ENCODE peak calls at places on chromosomes 13 and 19, in ten cellular contexts. L is lower lobe of right lung; B is lung; V is omental fat pad; N is CD8-positive, alpha-beta T cell; F is progenitor cell of endocrine pancreas; U is thoracic aorta; G is bronchial epithelial cell; M is upper lobe of right lung; Z is osteocyte. T is an unnamed sample.

GRCh38 chr13:100523994-100524393 is 64.6 kb downstream of the GGACT start:
- DNase-seq in L (no peak), B (no peak), V (no peak), N (no peak), F (no peak), U (no peak), G (no peak), M (no peak), Z (peak), T (no peak)

GRCh38 chr19:10724573-10725071 is 6.7 kb downstream of the DNM2 start:
- DNase-seq in L (no peak), B (no peak), V (no peak), N (no peak), F (no peak), U (no peak), G (no peak), M (no peak), Z (no peak), T (no peak)

GRCh38 chr19:56567274-56568120 is at the start of gene ZNF470:
- DNase-seq in L (peak), B (peak), V (peak), N (peak), F (peak), U (peak), G (peak), M (peak), Z (peak), T (peak)

GRCh38 chr19:51439021-51439465 is 19.2 kb downstream of the SIGLEC8 start:
- DNase-seq in L (no peak), B (no peak), V (no peak), N (peak), F (no peak), U (no peak), G (peak), M (peak), Z (no peak), T (no peak)

GRCh38 chr13:106588367-106588766 is 20.4 kb upstream of the ARGLU1 start:
- DNase-seq in L (no peak), B (no peak), V (no peak), N (no peak), F (no peak), U (no peak), G (no peak), M (no peak), Z (no peak), T (no peak)

GRCh38 chr13:52125547-52125946 is 3.3 kb downstream of the NEK5 start:
- DNase-seq in L (no peak), B (no peak), V (no peak), N (no peak), F (no peak), U (no peak), G (no peak), M (no peak), Z (no peak), T (no peak)

GRCh38 chr13:106700007-106700950 is 132.3 kb upstream of the ARGLU1 start:
- DNase-seq in L (no peak), B (no peak), V (no peak), N (no peak), F (no peak), U (no peak), G (no peak), M (no peak), Z (no peak), T (no peak)

GRCh38 chr13:20127563-20128458 is 33.0 kb downstream of the GJA3 start:
- DNase-seq in L (peak), B (peak), V (peak), N (peak), F (peak), U (no peak), G (no peak), M (peak), Z (no peak), T (peak)

GRCh38 chr13:30713133-30713532 is 22.2 kb upstream of the ALOX5AP start:
- DNase-seq in L (peak), B (peak), V (no peak), N (no peak), F (no peak), U (no peak), G (peak), M (no peak), Z (no peak), T (no peak)

GRCh38 chr13:23372264-23372905 is 61.1 kb downstream of the SACS start:
- DNase-seq in L (no peak), B (no peak), V (no peak), N (no peak), F (no peak), U (no peak), G (no peak), M (no peak), Z (peak), T (peak)

GRCh38 chr13:24802074-24802473 is 38.1 kb downstream of the RNF17 start:
- DNase-seq in L (no peak), B (no peak), V (no peak), N (no peak), F (no peak), U (no peak), G (peak), M (no peak), Z (no peak), T (no peak)

GRCh38 chr19:52171321-52172169 is at the start of gene ZNF836:
- DNase-seq in L (peak), B (peak), V (peak), N (peak), F (peak), U (peak), G (peak), M (peak), Z (peak), T (peak)

GRCh38 chr19:926595-927043 is 784 bp downstream of the ARID3A start:
- DNase-seq in L (peak), B (no peak), V (no peak), N (no peak), F (no peak), U (no peak), G (no peak), M (peak), Z (no peak), T (no peak)

GRCh38 chr13:108352599-108352998 is 83.1 kb downstream of the TNFSF13B start:
- DNase-seq in L (no peak), B (no peak), V (no peak), N (no peak), F (no peak), U (no peak), G (no peak), M (no peak), Z (no peak), T (no peak)

GRCh38 chr19:38387550-38388309 is at the start of gene GGN:
- DNase-seq in L (peak), B (peak), V (peak), N (peak), F (peak), U (peak), G (peak), M (peak), Z (peak), T (peak)

GRCh38 chr19:39390460-39390758 is 497 bp downstream of the PAF1 start:
- DNase-seq in L (no peak), B (peak), V (no peak), N (peak), F (no peak), U (no peak), G (peak), M (no peak), Z (no peak), T (peak)

GRCh38 chr19:40739871-40740703 is 10.2 kb downstream of the ACTMAP start:
- DNase-seq in L (no peak), B (no peak), V (no peak), N (no peak), F (no peak), U (no peak), G (no peak), M (peak), Z (no peak), T (no peak)

GRCh38 chr19:12647490-12648071 is 19.0 kb downstream of the MAN2B1 start:
- DNase-seq in L (peak), B (peak), V (peak), N (no peak), F (no peak), U (no peak), G (peak), M (peak), Z (no peak), T (no peak)

GRCh38 chr19:57192064-57192395 is 730 bp downstream of the ZNF264 start:
- DNase-seq in L (no peak), B (no peak), V (no peak), N (no peak), F (no peak), U (no peak), G (no peak), M (no peak), Z (no peak), T (no peak)

GRCh38 chr19:34269968-34270621 is 15.7 kb downstream of the GARRE1 start:
- DNase-seq in L (peak), B (peak), V (no peak), N (peak), F (no peak), U (peak), G (peak), M (peak), Z (no peak), T (peak)

DNA sequence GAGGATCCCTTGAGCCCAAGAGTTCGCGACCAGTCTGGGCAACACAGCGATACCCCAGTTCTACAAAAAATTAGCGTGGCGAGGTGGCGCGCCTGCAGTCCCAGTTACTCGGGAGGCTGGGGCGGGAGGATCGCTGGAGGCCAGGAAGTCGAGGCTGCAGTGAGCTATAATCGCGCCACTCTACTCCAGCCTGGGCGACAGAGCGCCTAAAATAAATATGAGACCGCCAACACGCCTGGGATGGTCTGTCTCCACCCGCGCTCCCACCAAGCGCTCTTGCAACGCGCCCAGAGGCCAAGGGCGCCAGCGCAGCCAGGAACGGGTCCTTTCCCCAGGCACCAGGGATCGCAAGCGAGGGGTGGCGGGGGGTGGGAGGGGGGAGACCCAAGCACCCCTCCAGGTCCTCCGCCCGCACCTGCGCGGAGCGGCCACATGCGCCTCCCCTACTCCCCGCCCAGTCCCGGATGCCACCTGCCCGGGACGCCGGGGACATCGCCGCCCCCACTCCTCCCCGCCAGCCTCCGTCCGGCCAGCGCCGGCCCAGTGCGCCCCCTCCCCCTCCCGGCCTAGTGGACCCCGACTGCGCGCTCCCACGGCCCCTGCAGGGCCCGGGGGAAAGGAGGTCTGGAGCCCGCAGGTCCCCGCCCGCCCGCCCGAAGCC is 441 bp downstream of the RHPN2 start:
- DNase-seq in L (peak), B (peak), V (no peak), N (peak), F (peak), U (no peak), G (no peak), M (peak), Z (no peak), T (no peak)
- TF ChIP-seq CTCF in L (no peak), B (no peak), V (no peak), N (no peak), F (peak), U (no peak), G (no peak), M (no peak), Z (peak), T (no peak)

DNA sequence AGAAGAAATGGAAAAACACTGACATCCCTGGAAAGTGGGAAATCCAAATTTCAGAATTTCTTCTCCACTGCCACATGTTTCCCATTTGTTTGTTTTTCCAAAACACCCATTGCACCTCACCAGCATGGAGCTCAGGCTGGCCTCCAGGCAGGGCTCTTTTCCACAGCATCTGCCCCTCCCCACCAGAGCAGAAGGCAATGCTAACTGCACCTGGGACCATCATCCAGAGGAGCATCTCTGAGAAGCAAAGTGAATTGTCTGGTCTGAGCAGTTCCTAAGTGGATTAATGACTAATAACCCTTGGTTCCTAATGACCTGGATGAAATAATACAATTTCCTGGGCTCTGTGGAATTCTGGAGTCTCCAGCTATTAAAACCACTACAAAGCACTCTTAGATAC is 8.8 kb upstream of the CYSLTR2 start:
- DNase-seq in L (no peak), B (no peak), V (no peak), N (no peak), F (no peak), U (no peak), G (no peak), M (no peak), Z (no peak), T (no peak)
- TF ChIP-seq CTCF in L (no peak), B (no peak), V (no peak), N (no peak), F (no peak), U (no peak), G (no peak), M (no peak), Z (no peak), T (no peak)

GRCh38 chr19:31897292-31897691 is 448.1 kb upstream of the ZNF507 start:
- DNase-seq in L (no peak), B (no peak), V (no peak), N (no peak), F (no peak), U (no peak), G (no peak), M (no peak), Z (no peak), T (no peak)
- TF ChIP-seq CTCF in L (no peak), B (no peak), V (no peak), N (no peak), F (no peak), U (no peak), G (no peak), M (no peak), Z (no peak), T (no peak)

GRCh38 chr13:94798738-94799137 is 86.4 kb upstream of the SOX21 start:
- DNase-seq in L (no peak), B (no peak), V (no peak), N (no peak), F (no peak), U (no peak), G (no peak), M (no peak), Z (no peak), T (peak)

GRCh38 chr13:94799330-94799729 is 87.0 kb upstream of the SOX21 start:
- DNase-seq in L (no peak), B (no peak), V (no peak), N (no peak), F (no peak), U (no peak), G (peak), M (no peak), Z (no peak), T (no peak)

GRCh38 chr13:94795292-94795691 is 82.9 kb upstream of the SOX21 start:
- DNase-seq in L (no peak), B (no peak), V (no peak), N (no peak), F (no peak), U (no peak), G (no peak), M (no peak), Z (no peak), T (no peak)

DNA sequence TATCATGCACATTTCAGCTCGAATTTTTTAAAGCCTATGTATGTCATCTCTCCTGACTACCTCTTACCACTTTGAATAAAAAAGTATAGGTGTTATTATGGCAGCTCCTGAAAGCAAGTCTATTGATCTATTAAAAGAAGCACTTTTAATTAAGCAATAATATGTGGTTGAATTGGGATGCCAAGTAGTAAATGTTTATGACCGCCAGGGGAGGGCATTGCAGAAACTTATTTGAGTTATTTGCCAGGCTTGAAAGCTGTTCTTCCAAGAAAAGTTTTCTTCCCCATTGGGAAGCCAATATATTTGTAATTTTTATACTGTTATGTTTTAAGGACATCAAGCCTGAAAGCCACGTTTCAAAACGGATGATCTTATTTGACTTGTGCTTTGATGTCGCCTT is 88.1 kb upstream of the SOX21 start:
- DNase-seq in L (no peak), B (no peak), V (no peak), N (no peak), F (no peak), U (no peak), G (peak), M (no peak), Z (no peak), T (no peak)
- TF ChIP-seq CTCF in L (no peak), B (no peak), V (no peak), N (no peak), F (no peak), U (no peak), G (peak), M (no peak), Z (no peak), T (no peak)

GRCh38 chr13:44031555-44031954 is 151.9 kb downstream of the LACC1 start:
- DNase-seq in L (no peak), B (no peak), V (no peak), N (no peak), F (no peak), U (no peak), G (no peak), M (no peak), Z (no peak), T (no peak)
- TF ChIP-seq CTCF in L (no peak), B (no peak), V (no peak), N (no peak), F (no peak), U (no peak), G (no peak), M (no peak), Z (no peak), T (no peak)

DNA sequence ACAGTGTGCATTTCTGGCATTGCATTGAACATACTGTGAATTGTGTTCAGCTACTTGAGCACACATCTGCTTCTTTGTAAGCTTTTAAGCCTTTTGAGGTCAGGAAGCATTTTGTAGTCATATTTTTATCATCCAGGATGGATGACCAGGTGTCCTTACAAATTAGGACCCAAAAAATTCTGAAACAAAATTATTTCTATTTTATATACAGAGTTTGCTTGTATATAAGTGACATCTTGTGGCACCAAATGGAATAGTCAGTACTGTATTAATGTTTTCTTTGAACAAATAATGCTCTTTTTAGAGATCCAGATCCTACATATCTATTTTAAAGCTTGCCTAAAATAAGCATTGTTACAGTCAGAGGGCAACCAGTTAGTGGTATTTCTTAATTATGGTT is 9.5 kb upstream of the SUPT20H start:
- DNase-seq in L (no peak), B (no peak), V (no peak), N (no peak), F (no peak), U (no peak), G (no peak), M (no peak), Z (no peak), T (no peak)
- TF ChIP-seq CTCF in L (no peak), B (no peak), V (no peak), N (no peak), F (peak), U (no peak), G (no peak), M (peak), Z (peak), T (peak)

DNA sequence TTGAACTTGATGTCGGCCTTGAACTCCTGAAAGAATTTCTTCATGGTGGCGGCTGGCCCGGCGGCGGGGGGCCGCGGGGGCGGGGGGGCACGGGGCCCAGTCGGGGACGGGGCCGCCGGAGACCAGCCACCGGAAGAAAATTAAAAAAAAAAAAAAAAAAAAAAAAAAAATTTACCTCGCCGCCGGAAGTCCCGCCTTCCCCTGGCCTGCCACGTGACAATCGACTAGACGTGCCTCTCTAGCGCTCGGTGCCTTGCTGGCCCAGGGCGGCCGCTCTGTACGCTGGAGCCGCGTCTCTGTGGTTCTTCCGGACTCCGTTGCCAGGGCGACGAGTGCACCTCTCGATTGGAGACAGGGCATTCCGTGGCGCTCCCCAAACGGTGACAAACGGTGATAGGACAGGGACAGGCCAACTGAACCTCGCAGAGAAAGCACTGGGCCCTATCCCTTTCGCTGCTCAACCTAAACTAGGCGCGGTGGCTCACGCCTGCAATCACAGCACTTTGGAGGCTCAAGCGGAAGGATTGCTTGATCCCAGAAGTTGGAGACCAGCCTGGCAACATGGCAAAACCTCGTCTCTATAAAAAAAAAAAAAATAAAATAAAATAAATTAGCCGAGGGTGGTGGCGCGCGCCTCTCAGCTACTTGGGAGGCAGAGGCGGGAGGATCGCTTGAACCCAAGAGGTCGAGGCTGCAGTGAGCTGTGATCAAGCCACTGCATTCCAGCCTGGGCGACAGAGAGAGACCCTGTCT is at the start of gene UBXN6:
- DNase-seq in L (peak), B (peak), V (peak), N (peak), F (peak), U (peak), G (peak), M (peak), Z (peak), T (peak)
- TF ChIP-seq CTCF in L (peak), B (no peak), V (no peak), N (no peak), F (no peak), U (peak), G (no peak), M (no peak), Z (no peak), T (no peak)

T was measured in astrocyte.